ENCODE peak calls at places on chromosomes 7 and 10, in eight cellular contexts. A is cardiac fibroblast, Z is ELF-1, R is A549, W is glutamatergic neuron, F is tibial nerve, M is upper lobe of right lung, B is mucosa of gallbladder. C is an unnamed sample.
A peak's percentile ranks its signal among the peaks of the same experiment; 100 is the strongest.

GRCh38 chr10:1240341-1240775 is 184.2 kb downstream of the WDR37 start:
- DNase-seq in F (no peak), M (no peak), Z (peak; percentile 70), A (no peak), R (no peak), B (no peak), W (peak; percentile 51), C (peak; percentile 46)

GRCh38 chr7:143188994-143189393 is 5.8 kb downstream of the TAS2R39 start:
- DNase-seq in M (no peak), Z (no peak), W (no peak), B (no peak), R (no peak), A (no peak), F (no peak), C (no peak)

GRCh38 chr7:47485640-47486435 is 96.1 kb downstream of the TNS3 start:
- DNase-seq in R (peak; percentile 42), W (no peak), M (no peak), F (no peak), B (peak; percentile 56), A (no peak), Z (no peak), C (no peak)

GRCh38 chr7:158802535-158803199 is 26.6 kb downstream of the ESYT2 start:
- DNase-seq in F (no peak), A (peak; percentile 52), B (no peak), W (no peak), Z (peak; percentile 65), R (peak; percentile 57), M (no peak), C (no peak)

GRCh38 chr7:80542398-80542797 is 30.5 kb upstream of the GNAT3 start:
- DNase-seq in W (no peak), M (no peak), B (no peak), F (no peak), R (peak; percentile 69), A (peak; percentile 92), Z (no peak), C (no peak)

GRCh38 chr10:38159007-38159406 is 64.9 kb downstream of the ZNF37A start:
- DNase-seq in M (no peak), Z (no peak), R (no peak), F (no peak), B (no peak), W (no peak), A (no peak), C (no peak)

GRCh38 chr7:16982640-16983103 is 100.9 kb upstream of the AGR3 start:
- DNase-seq in Z (peak; percentile 11), R (peak; percentile 60), W (no peak), M (no peak), B (no peak), F (no peak), A (peak; percentile 76), C (no peak)

GRCh38 chr10:114584419-114584818 is 73.7 kb downstream of the ABLIM1 start:
- DNase-seq in B (no peak), F (no peak), R (no peak), M (no peak), W (no peak), Z (no peak), A (no peak), C (no peak)

GRCh38 chr7:32104766-32105165 is 34.6 kb upstream of the PDE1C start:
- DNase-seq in B (no peak), F (no peak), Z (no peak), M (no peak), R (no peak), W (no peak), A (no peak), C (no peak)

GRCh38 chr7:48426966-48427555 is 255.8 kb downstream of the ABCA13 start:
- DNase-seq in F (no peak), Z (no peak), R (peak; percentile 27), A (peak; percentile 70), B (no peak), W (no peak), M (no peak), C (no peak)

GRCh38 chr10:110751845-110752244 is 107.7 kb downstream of the RBM20 start:
- DNase-seq in B (no peak), M (no peak), A (no peak), Z (no peak), F (no peak), R (no peak), W (no peak), C (no peak)

GRCh38 chr7:23470290-23471089 is at the start of gene IGF2BP3:
- DNase-seq in Z (peak; percentile 99), W (peak; percentile 76), A (peak; percentile 97), F (no peak), B (no peak), R (peak; percentile 98), M (no peak), C (peak; percentile 95)

GRCh38 chr7:47610506-47611044 is 28.7 kb upstream of the TNS3 start:
- DNase-seq in Z (no peak), B (no peak), R (peak; percentile 94), F (peak; percentile 55), M (no peak), A (peak; percentile 69), W (no peak), C (no peak)

GRCh38 chr10:104317195-104318095 is 20.8 kb downstream of the ITPRIP start:
- DNase-seq in W (no peak), M (peak; percentile 26), A (peak; percentile 84), R (no peak), Z (no peak), B (no peak), F (peak; percentile 51), C (no peak)

GRCh38 chr7:156578978-156579430 is 61.6 kb upstream of the RNF32 start:
- DNase-seq in F (no peak), Z (peak; percentile 38), B (no peak), W (no peak), R (no peak), A (no peak), M (no peak), C (no peak)

GRCh38 chr7:123242467-123243097 is 42.8 kb upstream of the SLC13A1 start:
- DNase-seq in B (peak; percentile 70), W (no peak), R (no peak), A (no peak), M (no peak), F (no peak), Z (no peak), C (no peak)

GRCh38 chr10:2214035-2214434 is 476.7 kb upstream of the ADARB2 start:
- DNase-seq in W (no peak), R (no peak), A (peak; percentile 44), Z (no peak), B (no peak), M (no peak), F (no peak), C (no peak)